ENCODE peak calls at places on chromosome 7, in seven cellular contexts. R is H9; N is A549; D is IMR-90; K is NB4; P is AG10803; Z is CD4-positive, alpha-beta T cell. U is an unnamed sample.

GRCh38 chr7:157872447-157872846 is 535.6 kb downstream of the DNAJB6 start:
- DNase-seq in R (no peak), N (no peak), D (no peak), K (no peak), P (no peak), Z (no peak), U (no peak)

GRCh38 chr7:36970551-36971514 is 246.5 kb upstream of the AOAH start:
- DNase-seq in R (no peak), N (no peak), D (no peak), K (no peak), P (no peak), Z (no peak), U (no peak)

GRCh38 chr7:23712368-23713284 is 2.6 kb downstream of the STK31 start:
- DNase-seq in R (no peak), N (peak), D (peak), K (peak), P (peak), Z (no peak), U (no peak)

GRCh38 chr7:121329460-121330052 is 756 bp downstream of the WNT16 start:
- DNase-seq in R (peak), N (no peak), D (no peak), K (no peak), P (no peak), Z (no peak), U (no peak)

GRCh38 chr7:100221767-100222444 is 2.2 kb downstream of the PVRIG start:
- DNase-seq in R (no peak), N (no peak), D (no peak), K (no peak), P (no peak), Z (no peak), U (no peak)

GRCh38 chr7:26593405-26593804 is 271.0 kb downstream of the SKAP2 start:
- DNase-seq in R (no peak), N (no peak), D (no peak), K (no peak), P (no peak), Z (no peak), U (no peak)

GRCh38 chr7:63071396-63071795 is 927.3 kb upstream of the ZNF722 start:
- DNase-seq in R (no peak), N (no peak), D (no peak), K (no peak), P (no peak), Z (no peak), U (no peak)

GRCh38 chr7:114663502-114663901 is 248.9 kb downstream of the FOXP2 start:
- DNase-seq in R (no peak), N (no peak), D (peak), K (peak), P (peak), Z (no peak), U (no peak)

GRCh38 chr7:132347858-132348257 is 228.4 kb downstream of the PLXNA4 start:
- DNase-seq in R (no peak), N (no peak), D (no peak), K (no peak), P (no peak), Z (no peak), U (no peak)

GRCh38 chr7:119943932-119944600 is 328.9 kb upstream of the KCND2 start:
- DNase-seq in R (no peak), N (no peak), D (no peak), K (no peak), P (no peak), Z (no peak), U (no peak)
- TF ChIP-seq CTCF in R (no peak), N (no peak), D (no peak), K (no peak), P (no peak), Z (no peak), U (no peak)

DNA sequence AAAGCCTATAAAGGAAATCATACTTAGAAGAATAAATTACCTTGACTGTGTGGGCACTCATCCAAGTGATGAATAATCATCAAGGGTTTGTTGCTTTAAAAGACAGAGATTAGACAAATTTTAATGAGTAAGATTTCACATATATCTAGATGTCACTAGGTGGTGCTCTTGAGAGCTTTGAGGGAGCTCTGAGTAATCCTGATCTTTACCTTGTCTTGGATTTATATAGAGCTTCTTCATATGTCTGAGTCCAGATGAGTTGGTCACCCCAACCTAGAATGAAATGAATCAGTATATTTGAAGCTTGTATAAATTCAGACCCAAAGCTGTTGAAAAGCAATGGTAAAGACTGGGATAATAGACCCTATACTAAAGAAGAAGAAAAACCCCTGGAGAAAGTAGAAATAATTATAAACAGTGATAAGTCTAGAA is 3.7 kb downstream of the AGR2 start:
- DNase-seq in R (no peak), N (peak), D (peak), K (peak), P (peak), Z (no peak), U (no peak)
- TF ChIP-seq CTCF in R (peak), N (peak), D (peak), K (peak), P (peak), Z (peak), U (no peak)

DNA sequence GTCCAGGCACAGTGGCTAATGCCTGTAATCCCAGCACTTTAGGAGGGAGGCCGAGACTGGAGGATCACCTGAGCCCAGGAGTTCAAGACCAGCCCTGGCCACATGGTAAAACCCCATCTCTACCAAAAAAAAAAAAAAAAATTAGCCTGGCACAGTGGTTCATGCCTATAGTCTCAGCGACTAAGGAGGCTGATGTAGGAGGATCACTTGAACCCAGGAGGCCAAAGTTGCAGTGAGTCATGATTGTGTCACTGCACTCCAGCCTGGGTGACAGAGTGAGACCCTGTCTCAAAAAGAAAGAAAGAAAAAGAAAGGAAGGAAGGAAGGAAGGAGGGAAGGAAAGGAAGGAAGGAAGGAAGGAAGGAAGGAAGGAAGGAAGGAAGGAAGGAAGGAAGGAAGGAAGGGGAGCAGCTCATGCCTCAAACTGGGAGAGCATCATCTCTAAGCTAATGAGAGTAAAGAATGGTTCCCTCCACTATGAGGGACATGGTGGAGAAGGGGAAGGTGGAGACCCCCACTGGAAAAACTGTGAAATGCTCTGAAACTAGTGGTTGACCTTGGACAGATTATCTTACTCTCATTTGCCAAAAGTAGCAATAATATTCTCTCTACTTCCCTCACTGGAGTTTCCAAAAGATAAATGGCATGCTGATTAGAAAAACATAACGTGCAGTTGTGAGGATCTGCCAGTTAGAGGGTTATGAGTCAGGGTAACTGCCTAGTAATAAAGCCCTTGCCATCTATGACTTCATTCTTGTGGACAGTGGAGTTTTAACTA is 16.8 kb downstream of the GIMAP5 start:
- DNase-seq in R (no peak), N (no peak), D (no peak), K (peak), P (no peak), Z (no peak), U (no peak)
- TF ChIP-seq CTCF in R (peak), N (no peak), D (peak), K (peak), P (peak), Z (peak), U (no peak)

GRCh38 chr7:34584526-34584925 is 73.5 kb upstream of the NPSR1 start:
- DNase-seq in R (no peak), N (no peak), D (no peak), K (no peak), P (no peak), Z (no peak), U (no peak)
- TF ChIP-seq CTCF in R (no peak), N (no peak), D (no peak), K (no peak), P (no peak), Z (no peak), U (no peak)

GRCh38 chr7:47792521-47793121 is 155.6 kb downstream of the PKD1L1 start:
- DNase-seq in R (no peak), N (no peak), D (no peak), K (peak), P (no peak), Z (no peak), U (no peak)
- TF ChIP-seq CTCF in R (peak), N (peak), D (no peak), K (peak), P (peak), Z (no peak), U (no peak)

GRCh38 chr7:15011289-15011688 is 108.7 kb upstream of the DGKB start:
- DNase-seq in R (peak), N (no peak), D (no peak), K (no peak), P (no peak), Z (no peak), U (no peak)

GRCh38 chr7:15005672-15006071 is 103.1 kb upstream of the DGKB start:
- DNase-seq in R (no peak), N (no peak), D (no peak), K (no peak), P (no peak), Z (no peak), U (no peak)

GRCh38 chr7:15012135-15012534 is 109.6 kb upstream of the DGKB start:
- DNase-seq in R (no peak), N (no peak), D (no peak), K (no peak), P (no peak), Z (no peak), U (no peak)

GRCh38 chr7:15007507-15007906 is 105.0 kb upstream of the DGKB start:
- DNase-seq in R (peak), N (no peak), D (no peak), K (peak), P (no peak), Z (no peak), U (no peak)
- TF ChIP-seq CTCF in R (peak), N (peak), D (peak), K (peak), P (peak), Z (no peak), U (no peak)

GRCh38 chr7:50306491-50307367 is 2.2 kb downstream of the IKZF1 start:
- DNase-seq in R (no peak), N (no peak), D (no peak), K (peak), P (no peak), Z (no peak), U (no peak)

GRCh38 chr7:50308301-50309129 is 4.0 kb downstream of the IKZF1 start:
- DNase-seq in R (no peak), N (no peak), D (no peak), K (peak), P (no peak), Z (peak), U (no peak)

GRCh38 chr7:50309130-50309478 is 4.6 kb downstream of the IKZF1 start:
- DNase-seq in R (no peak), N (no peak), D (no peak), K (peak), P (no peak), Z (no peak), U (no peak)

GRCh38 chr7:50305697-50306300 is 1.3 kb downstream of the IKZF1 start:
- DNase-seq in R (no peak), N (no peak), D (no peak), K (no peak), P (no peak), Z (no peak), U (no peak)

GRCh38 chr7:50307368-50308012 is 3.0 kb downstream of the IKZF1 start:
- DNase-seq in R (no peak), N (no peak), D (no peak), K (peak), P (no peak), Z (peak), U (no peak)
- TF ChIP-seq CTCF in R (no peak), N (no peak), D (no peak), K (peak), P (no peak), Z (no peak), U (no peak)

U was measured in omental fat pad.